ENCODE peak calls at places on chromosomes 11 and 22, in six cellular contexts. S is tibial artery, M is HCT116, I is upper lobe of right lung, F is adrenal gland, V is iPS DF 6.9. P is an unnamed sample.

GRCh38 chr11:78420796-78421209 is 3.2 kb upstream of the GAB2 start:
- DNase-seq in F (peak; percentile 42), M (no peak), V (no peak), I (peak; percentile 89), S (peak; percentile 76), P (peak; percentile 77)

GRCh38 chr11:13043912-13044628 is 35.0 kb downstream of the RASSF10 start:
- DNase-seq in I (no peak), M (no peak), V (no peak), S (no peak), F (no peak), P (no peak)

GRCh38 chr11:19670030-19670761 is 42.4 kb upstream of the NAV2 start:
- DNase-seq in I (no peak), S (peak; percentile 39), V (no peak), F (no peak), M (peak; percentile 37), P (no peak)

GRCh38 chr11:28606930-28607329 is 498.7 kb downstream of the METTL15 start:
- DNase-seq in S (no peak), I (no peak), V (no peak), M (no peak), F (no peak), P (no peak)

GRCh38 chr11:65329944-65330403 is 3.7 kb upstream of the DPF2 start:
- DNase-seq in I (no peak), V (peak; percentile 91), F (peak; percentile 91), S (peak; percentile 91), M (peak; percentile 93), P (peak; percentile 9)

GRCh38 chr22:39710380-39711117 is 140.0 kb downstream of the CACNA1I start:
- DNase-seq in I (no peak), M (no peak), S (no peak), V (no peak), F (peak; percentile 86), P (no peak)

GRCh38 chr22:47122441-47123000 is 360.1 kb downstream of the TBC1D22A start:
- DNase-seq in S (no peak), I (peak; percentile 39), F (no peak), M (no peak), V (no peak), P (no peak)

GRCh38 chr11:124569697-124570096 is at the start of gene OR8A1:
- DNase-seq in M (no peak), F (no peak), I (no peak), V (no peak), S (no peak), P (no peak)

GRCh38 chr11:68041617-68042218 is 2.9 kb downstream of the TCIRG1 start:
- DNase-seq in M (no peak), S (no peak), I (no peak), V (no peak), F (peak; percentile 24), P (no peak)

GRCh38 chr22:39994046-39994565 is 648 bp upstream of the FAM83F start:
- DNase-seq in S (no peak), M (no peak), I (no peak), V (no peak), F (no peak), P (no peak)

GRCh38 chr11:76523147-76523546 is 78.3 kb downstream of the EMSY start:
- DNase-seq in V (no peak), M (no peak), I (no peak), S (no peak), F (no peak), P (no peak)

GRCh38 chr11:64947202-64947814 is 11.6 kb upstream of the GPHA2 start:
- DNase-seq in F (no peak), I (no peak), M (no peak), V (no peak), S (no peak), P (no peak)

GRCh38 chr11:14764899-14765527 is 121.4 kb downstream of the PDE3B start:
- DNase-seq in I (no peak), F (no peak), S (no peak), M (no peak), V (no peak), P (no peak)

GRCh38 chr11:119051440-119052162 is 5.4 kb downstream of the HYOU1 start:
- DNase-seq in F (no peak), S (no peak), I (no peak), M (no peak), V (no peak), P (peak; percentile 39)

GRCh38 chr11:73493838-73494598 is 103.9 kb downstream of the FAM168A start:
- DNase-seq in I (no peak), M (peak; percentile 90), F (peak; percentile 24), V (peak; percentile 47), S (no peak), P (no peak)

GRCh38 chr11:92204731-92205130 is 19.9 kb upstream of the FAT3 start:
- DNase-seq in S (no peak), V (no peak), I (no peak), M (no peak), F (no peak), P (no peak)

GRCh38 chr22:27348634-27349033 is 452.9 kb downstream of the MN1 start:
- DNase-seq in I (no peak), V (no peak), S (no peak), M (no peak), F (no peak), P (no peak)

GRCh38 chr22:24181996-24182560 is 791 bp downstream of the SUSD2 start:
- DNase-seq in I (no peak), S (no peak), V (no peak), F (no peak), M (no peak), P (peak; percentile 69)

GRCh38 chr22:24183321-24184031 is 2.2 kb downstream of the SUSD2 start:
- DNase-seq in V (no peak), M (no peak), F (no peak), I (no peak), S (no peak), P (peak; percentile 83)

GRCh38 chr22:24180316-24181087 is 785 bp upstream of the SUSD2 start:
- DNase-seq in F (no peak), I (no peak), S (no peak), M (no peak), V (no peak), P (peak; percentile 65)

GRCh38 chr22:24179478-24180210 is 1.6 kb upstream of the SUSD2 start:
- DNase-seq in S (no peak), I (no peak), F (no peak), M (no peak), V (no peak), P (no peak)

GRCh38 chr22:24181088-24181995 is at the start of gene SUSD2:
- DNase-seq in F (no peak), I (peak; percentile 85), S (no peak), V (no peak), M (no peak), P (peak; percentile 87)
- H3K4me3 ChIP-seq in F (no peak within 1 kb of the TSS), I (peak within 1 kb of the TSS; percentile 52), S (peak within 1 kb of the TSS; percentile 50), V (no peak within 1 kb of the TSS), M (no peak within 1 kb of the TSS), P (peak within 1 kb of the TSS; percentile 36)

GRCh38 chr11:4467811-4468606 is 14.4 kb upstream of the OR52K1 start:
- DNase-seq in S (no peak), V (no peak), M (no peak), F (no peak), I (no peak), P (no peak)
- H3K27ac ChIP-seq in S (no peak overlapping the region), V (no peak overlapping the region), M (no peak overlapping the region), F (no peak overlapping the region), I (no peak overlapping the region), P (peak overlapping the region; percentile 74)

GRCh38 chr22:48592488-48592887 is 1235.2 kb downstream of the BRD1 start:
- DNase-seq in M (no peak), I (no peak), F (no peak), S (no peak), V (no peak), P (no peak)
- H3K9me3 ChIP-seq in M (no peaks in the 10 kb centered on the region), I (no peaks in the 10 kb centered on the region), F (no peaks in the 10 kb centered on the region), S (no peaks in the 10 kb centered on the region), V (peaks cover 44% of the 10 kb centered on the region), P (no peaks in the 10 kb centered on the region)

DNA sequence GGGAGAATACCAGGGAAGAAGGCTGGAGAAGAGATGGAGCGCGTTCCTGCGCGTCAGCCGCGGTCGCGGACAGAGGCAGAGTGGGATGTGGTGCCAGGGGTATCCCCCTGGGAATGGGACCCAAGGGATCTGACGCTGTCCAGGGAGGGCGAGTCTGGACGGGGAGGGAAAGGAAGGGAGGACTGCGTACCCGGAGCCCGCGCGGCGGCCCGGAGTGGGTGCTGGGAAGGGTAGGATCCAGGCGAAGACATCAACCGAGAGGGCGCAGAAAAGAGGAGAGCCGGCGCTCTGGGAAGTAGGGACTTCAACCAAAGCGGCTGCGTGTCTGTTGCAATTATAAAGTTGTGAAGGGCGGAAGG is 744 bp downstream of the C11orf87 start:
- DNase-seq in F (no peak), M (no peak), I (no peak), V (no peak), S (no peak), P (no peak)
- H3K4me3 ChIP-seq in F (no peak overlapping the region), M (no peak overlapping the region), I (peak overlapping the region; percentile 26), V (peak overlapping the region; percentile 24), S (peak overlapping the region; percentile 39), P (no peak overlapping the region)

GRCh38 chr11:46562527-46562926 is 31.3 kb downstream of the AMBRA1 start:
- DNase-seq in F (no peak), I (no peak), M (no peak), V (no peak), S (no peak), P (no peak)

GRCh38 chr11:46557684-46558151 is 36.1 kb downstream of the AMBRA1 start:
- DNase-seq in S (no peak), F (no peak), V (no peak), M (peak; percentile 29), I (no peak), P (peak; percentile 48)

GRCh38 chr11:46564459-46564858 is 29.4 kb downstream of the AMBRA1 start:
- DNase-seq in V (no peak), S (no peak), M (no peak), F (no peak), I (no peak), P (no peak)

GRCh38 chr11:46559815-46560214 is 34.0 kb downstream of the AMBRA1 start:
- DNase-seq in M (no peak), V (no peak), I (no peak), F (no peak), S (no peak), P (no peak)

GRCh38 chr11:46560300-46561025 is 33.4 kb downstream of the AMBRA1 start:
- DNase-seq in F (no peak), M (no peak), V (no peak), I (no peak), S (no peak), P (no peak)
- H3K27ac ChIP-seq in F (peak overlapping the region; percentile 67), M (no peak overlapping the region), V (no peak overlapping the region), I (peak overlapping the region; percentile 83), S (peak overlapping the region; percentile 54), P (peak overlapping the region; percentile 76)

DNA sequence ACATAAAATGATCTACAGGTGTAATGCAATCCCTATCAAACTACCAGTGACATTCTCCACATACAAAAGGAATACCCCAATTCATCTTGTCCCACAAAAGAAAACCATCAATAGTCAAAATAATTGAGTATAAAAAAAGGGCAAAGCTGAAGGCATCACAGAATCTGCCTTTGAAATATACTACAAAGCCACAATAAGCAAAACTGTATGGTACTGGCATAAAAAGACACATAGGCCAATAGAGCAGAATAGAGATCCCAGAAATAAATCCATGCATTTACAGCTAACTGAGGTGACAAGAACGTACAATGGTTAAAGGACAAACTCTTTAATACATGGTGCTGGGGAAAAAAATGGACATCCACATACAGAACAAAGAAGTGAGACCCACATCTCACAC is 31.8 kb downstream of the ZNF195 start:
- DNase-seq in F (no peak), I (no peak), S (no peak), V (no peak), M (no peak), P (no peak)
- H3K9me3 ChIP-seq in F (no peaks in the 10 kb centered on the region), I (peaks cover 6% of the 10 kb centered on the region), S (no peaks in the 10 kb centered on the region), V (no peaks in the 10 kb centered on the region), M (peaks cover 11% of the 10 kb centered on the region), P (no peaks in the 10 kb centered on the region)

P was measured in left lung.